ENCODE peak calls at places on chromosomes 16 and 17, in seven cellular contexts. O is aorta; P is lower leg skin; A is left ventricle myocardium inferior; I is CD8-positive, alpha-beta T cell; Y is tibial artery; X is RWPE2. Q is an unnamed sample.

GRCh38 chr16:19005561-19006445 is 22.1 kb downstream of the TMC7 start:
- DNase-seq in O (no peak), P (peak; percentile 90), A (peak; percentile 24), I (no peak), Y (peak; percentile 23), X (peak; percentile 94), Q (no peak)

GRCh38 chr17:80361495-80362220 is 53.3 kb upstream of the ENDOV start:
- DNase-seq in O (no peak), P (no peak), A (no peak), I (no peak), Y (peak; percentile 12), X (no peak), Q (no peak)

GRCh38 chr17:36949461-36949927 is 740 bp downstream of the AATF start:
- DNase-seq in O (no peak), P (no peak), A (no peak), I (no peak), Y (no peak), X (no peak), Q (no peak)

GRCh38 chr17:59154335-59154720 is 658 bp downstream of the SKA2 start:
- DNase-seq in O (no peak), P (no peak), A (no peak), I (no peak), Y (peak; percentile 40), X (no peak), Q (peak; percentile 44)

GRCh38 chr16:77920984-77921383 is 101.4 kb upstream of the CLEC3A start:
- DNase-seq in O (no peak), P (peak; percentile 10), A (no peak), I (no peak), Y (no peak), X (no peak), Q (no peak)

GRCh38 chr16:2527071-2527783 is 4.0 kb downstream of the CEMP1 start:
- DNase-seq in O (no peak), P (no peak), A (no peak), I (no peak), Y (no peak), X (peak; percentile 54), Q (no peak)

GRCh38 chr16:56354016-56354415 is 71.3 kb downstream of the AMFR start:
- DNase-seq in O (no peak), P (peak; percentile 85), A (no peak), I (no peak), Y (peak; percentile 19), X (no peak), Q (no peak)

GRCh38 chr16:11534262-11534661 is 52.5 kb downstream of the LITAF start:
- DNase-seq in O (no peak), P (no peak), A (no peak), I (no peak), Y (no peak), X (peak; percentile 51), Q (no peak)

GRCh38 chr16:31265329-31266245 is 5.8 kb downstream of the ITGAM start:
- DNase-seq in O (peak; percentile 59), P (peak; percentile 82), A (no peak), I (peak; percentile 70), Y (no peak), X (peak; percentile 78), Q (no peak)

GRCh38 chr17:82931696-82932060 is 91.9 kb upstream of the ZNF750 start:
- DNase-seq in O (peak; percentile 85), P (peak; percentile 88), A (peak; percentile 70), I (no peak), Y (peak; percentile 79), X (no peak), Q (no peak)

GRCh38 chr17:6173653-6174052 is 103.5 kb downstream of the WSCD1 start:
- DNase-seq in O (no peak), P (peak; percentile 39), A (no peak), I (no peak), Y (no peak), X (no peak), Q (no peak)

GRCh38 chr16:56013962-56014552 is 138.9 kb upstream of the CES5A start:
- DNase-seq in O (peak; percentile 52), P (no peak), A (peak; percentile 44), I (peak; percentile 21), Y (no peak), X (no peak), Q (peak; percentile 41)

GRCh38 chr16:67184453-67185002 is 765 bp upstream of the MATCAP1 start:
- DNase-seq in O (no peak), P (no peak), A (no peak), I (no peak), Y (no peak), X (no peak), Q (no peak)

GRCh38 chr16:76335187-76335974 is 58.2 kb downstream of the CNTNAP4 start:
- DNase-seq in O (no peak), P (no peak), A (no peak), I (no peak), Y (no peak), X (no peak), Q (no peak)

GRCh38 chr16:25097304-25097988 is 14.1 kb upstream of the LCMT1 start:
- DNase-seq in O (no peak), P (no peak), A (no peak), I (no peak), Y (no peak), X (no peak), Q (no peak)

GRCh38 chr16:65305588-65305987 is 183.7 kb upstream of the CDH11 start:
- DNase-seq in O (no peak), P (no peak), A (no peak), I (no peak), Y (no peak), X (no peak), Q (no peak)

GRCh38 chr16:695355-696089 is 5.3 kb upstream of the WDR24 start:
- DNase-seq in O (no peak), P (peak; percentile 95), A (no peak), I (peak; percentile 56), Y (no peak), X (peak; percentile 95), Q (no peak)

GRCh38 chr16:694187-694862 is 4.1 kb upstream of the WDR24 start:
- DNase-seq in O (no peak), P (no peak), A (no peak), I (no peak), Y (no peak), X (no peak), Q (no peak)

GRCh38 chr16:693766-694165 is 3.6 kb upstream of the WDR24 start:
- DNase-seq in O (no peak), P (no peak), A (no peak), I (no peak), Y (no peak), X (no peak), Q (no peak)

GRCh38 chr16:693364-693763 is 3.2 kb upstream of the WDR24 start:
- DNase-seq in O (no peak), P (no peak), A (no peak), I (no peak), Y (no peak), X (no peak), Q (no peak)

DNA sequence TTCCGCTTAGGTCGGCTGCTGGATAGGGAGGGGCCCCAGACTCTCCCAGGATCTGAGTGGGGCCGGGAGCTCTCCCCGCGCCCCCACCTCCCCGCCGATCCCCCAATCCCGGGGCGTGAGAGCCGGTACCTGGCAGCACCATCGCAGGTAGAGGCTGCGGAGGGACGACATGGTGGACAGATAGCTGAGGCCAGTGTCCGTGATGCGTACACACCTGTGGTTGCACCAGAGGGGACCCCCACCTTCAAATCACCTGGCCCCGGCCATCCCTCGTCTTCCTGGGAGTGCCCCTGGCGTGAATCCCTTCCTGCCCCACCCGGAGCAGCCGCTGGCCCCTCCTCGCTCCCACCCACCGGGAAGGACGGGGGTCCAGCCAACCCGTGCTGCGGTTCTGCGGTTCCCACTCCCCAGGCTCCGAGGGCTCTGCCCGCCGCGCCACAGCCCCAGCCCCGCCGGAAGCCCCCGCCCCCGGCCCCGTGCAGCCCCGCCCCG is 4.7 kb upstream of the WDR24 start:
- DNase-seq in O (no peak), P (no peak), A (no peak), I (no peak), Y (no peak), X (no peak), Q (no peak)
- H3K4me3 ChIP-seq in O (no peak overlapping the region), P (peak overlapping the region; percentile 19), A (peak overlapping the region; percentile 23), I (peak overlapping the region; percentile 58), Y (no peak overlapping the region), X (peak overlapping the region; percentile 37), Q (no peak overlapping the region)

GRCh38 chr17:32517982-32518381 is 31.2 kb downstream of the CDK5R1 start:
- DNase-seq in O (no peak), P (no peak), A (no peak), I (no peak), Y (no peak), X (no peak), Q (no peak)

GRCh38 chr17:32520737-32521399 is 34.1 kb downstream of the CDK5R1 start:
- DNase-seq in O (no peak), P (no peak), A (no peak), I (no peak), Y (no peak), X (no peak), Q (no peak)

GRCh38 chr17:32516940-32517711 is 30.3 kb downstream of the CDK5R1 start:
- DNase-seq in O (no peak), P (no peak), A (no peak), I (no peak), Y (no peak), X (no peak), Q (no peak)

GRCh38 chr17:32518856-32519768 is 32.3 kb downstream of the CDK5R1 start:
- DNase-seq in O (no peak), P (peak; percentile 86), A (peak; percentile 57), I (peak; percentile 70), Y (no peak), X (peak; percentile 71), Q (no peak)

DNA sequence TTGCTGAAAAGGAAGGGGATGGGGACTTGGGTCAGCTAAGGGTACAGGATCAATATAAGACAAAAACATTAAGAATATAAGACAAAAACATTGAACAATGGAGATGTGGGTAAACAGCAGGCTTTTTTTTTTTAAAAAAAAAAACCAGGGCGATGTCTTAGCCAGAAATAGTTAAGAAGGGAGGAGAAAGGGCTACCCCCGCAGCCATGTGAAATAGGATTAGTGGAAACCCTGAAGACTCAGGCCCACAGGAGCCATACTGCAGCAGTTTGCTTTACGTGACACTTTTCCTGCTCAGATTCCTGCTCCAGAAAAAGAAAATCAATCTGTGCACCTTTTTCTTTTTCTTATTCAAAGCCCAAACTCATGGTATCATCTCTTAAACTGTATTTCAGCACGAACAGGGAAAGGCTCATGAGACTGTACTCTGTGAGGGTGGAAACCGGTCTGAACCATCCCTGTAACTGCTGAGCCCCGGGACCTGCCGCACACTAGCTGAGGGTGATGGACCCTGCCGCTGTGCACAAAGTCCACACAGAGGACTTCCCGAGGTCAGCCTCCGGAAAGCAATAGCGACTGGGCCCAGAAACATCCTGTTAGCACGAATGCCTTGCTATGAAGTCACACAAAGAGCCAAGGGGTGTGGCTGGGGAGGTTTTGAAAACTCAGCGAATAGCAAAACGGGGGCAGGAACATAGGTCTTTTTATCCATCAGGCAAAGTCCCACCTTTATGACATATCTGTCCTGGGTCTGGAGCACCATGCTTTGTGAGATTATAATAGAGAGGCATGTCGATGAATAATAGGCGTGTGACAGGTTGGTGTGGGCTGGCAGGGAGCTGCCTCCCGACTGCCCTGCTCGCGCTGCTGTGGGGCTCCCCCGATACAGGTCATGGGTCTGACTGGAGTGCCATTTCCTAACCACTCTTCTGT is 33.2 kb downstream of the CDK5R1 start:
- DNase-seq in O (no peak), P (no peak), A (no peak), I (peak; percentile 66), Y (no peak), X (no peak), Q (no peak)
- H3K4me3 ChIP-seq in O (peak overlapping the region; percentile 56), P (peak overlapping the region; percentile 5), A (peak overlapping the region; percentile 70), I (peak overlapping the region; percentile 51), Y (peak overlapping the region; percentile 59), X (peak overlapping the region; percentile 49), Q (no peak overlapping the region)

GRCh38 chr16:3857189-3858013 is 23.1 kb downstream of the CREBBP start:
- DNase-seq in O (no peak), P (no peak), A (no peak), I (no peak), Y (peak; percentile 65), X (no peak), Q (peak; percentile 67)
- H3K4me3 ChIP-seq in O (no peak overlapping the region), P (no peak overlapping the region), A (no peak overlapping the region), I (no peak overlapping the region), Y (no peak overlapping the region), X (no peak overlapping the region), Q (no peak overlapping the region)

GRCh38 chr17:75272848-75273184 is 1.8 kb upstream of the MIF4GD start:
- DNase-seq in O (no peak), P (no peak), A (no peak), I (no peak), Y (no peak), X (no peak), Q (no peak)
- H3K4me3 ChIP-seq in O (no peak overlapping the region), P (no peak overlapping the region), A (no peak overlapping the region), I (no peak overlapping the region), Y (no peak overlapping the region), X (no peak overlapping the region), Q (no peak overlapping the region)

Q was measured in lung.